ENCODE peak calls at places on chromosomes 12 and 14, in eight cellular contexts. B, S, V, H, Y, A, F and L are unnamed samples.

GRCh38 chr14:94936411-94936892 is 166.5 kb upstream of the GSC start:
- DNase-seq in B (peak; percentile 78), V (peak; percentile 89), Y (peak; percentile 56), S (peak; percentile 99), H (peak; percentile 53), F (no peak), A (peak; percentile 6), L (peak; percentile 49)

GRCh38 chr14:68598621-68599447 is 194.0 kb downstream of the ZFP36L1 start:
- DNase-seq in B (peak; percentile 71), V (peak; percentile 38), Y (peak; percentile 72), H (no peak), A (no peak), S (peak; percentile 81), F (peak; percentile 97), L (peak; percentile 66)

GRCh38 chr12:45731376-45731775 is 1.9 kb downstream of the ARID2 start:
- DNase-seq in Y (no peak), H (no peak), S (no peak), V (no peak), F (no peak), B (no peak), A (peak; percentile 66), L (no peak)

GRCh38 chr14:31326111-31326510 is 94.2 kb downstream of the HEATR5A start:
- DNase-seq in S (no peak), H (no peak), A (no peak), Y (no peak), V (no peak), F (peak; percentile 39), B (no peak), L (no peak)

GRCh38 chr12:49794811-49795653 is 33.2 kb downstream of the NCKAP5L start:
- DNase-seq in H (no peak), Y (no peak), S (no peak), A (no peak), F (no peak), V (no peak), B (peak; percentile 51), L (no peak)

GRCh38 chr14:77372304-77372841 is 4.5 kb downstream of the TMED8 start:
- DNase-seq in H (no peak), S (no peak), V (peak; percentile 7), A (no peak), F (peak; percentile 88), Y (no peak), B (no peak), L (no peak)

GRCh38 chr12:83224012-83224411 is 537.3 kb downstream of the TMTC2 start:
- DNase-seq in V (no peak), F (no peak), Y (no peak), S (no peak), A (peak; percentile 4), H (no peak), B (no peak), L (no peak)

GRCh38 chr12:65918057-65918456 is 93.8 kb downstream of the HMGA2 start:
- DNase-seq in A (no peak), F (no peak), V (no peak), B (no peak), Y (no peak), H (no peak), S (no peak), L (no peak)

GRCh38 chr12:57521475-57522018 is 1.1 kb upstream of the MBD6 start:
- DNase-seq in S (peak; percentile 28), V (peak; percentile 59), B (peak; percentile 69), A (peak; percentile 65), F (peak; percentile 61), H (no peak), Y (peak; percentile 70), L (peak; percentile 58)

GRCh38 chr12:52496590-52497071 is 3.6 kb upstream of the KRT6A start:
- DNase-seq in B (no peak), H (no peak), F (peak; percentile 40), V (no peak), S (no peak), Y (no peak), A (peak; percentile 55), L (no peak)

GRCh38 chr12:570237-570925 is 92.9 kb downstream of the NINJ2 start:
- DNase-seq in V (peak; percentile 36), B (peak; percentile 92), A (peak; percentile 86), Y (peak; percentile 84), F (peak; percentile 82), S (peak; percentile 61), H (no peak), L (peak; percentile 85)

GRCh38 chr12:90023207-90023870 is 314.7 kb upstream of the ATP2B1 start:
- DNase-seq in Y (no peak), F (no peak), H (no peak), V (no peak), A (no peak), S (no peak), B (no peak), L (no peak)

GRCh38 chr14:104373055-104373854 is 206.3 kb upstream of the C14orf180 start:
- DNase-seq in V (no peak), A (no peak), B (peak; percentile 17), S (no peak), Y (no peak), F (no peak), H (no peak), L (no peak)

GRCh38 chr12:91910871-91911388 is 234.7 kb downstream of the BTG1 start:
- DNase-seq in V (no peak), H (no peak), A (peak; percentile 3), S (no peak), B (no peak), F (no peak), Y (no peak), L (no peak)

GRCh38 chr12:106590601-106591000 is 7.8 kb downstream of the RFX4 start:
- DNase-seq in F (no peak), A (no peak), Y (no peak), H (no peak), S (no peak), V (no peak), B (no peak), L (no peak)

GRCh38 chr12:75482636-75483035 is 2.1 kb downstream of the GLIPR1 start:
- DNase-seq in Y (no peak), V (no peak), A (no peak), S (no peak), H (no peak), B (no peak), F (no peak), L (no peak)

GRCh38 chr12:75481013-75481705 is 604 bp downstream of the GLIPR1 start:
- DNase-seq in V (no peak), B (no peak), F (no peak), Y (no peak), A (no peak), H (no peak), S (no peak), L (no peak)

GRCh38 chr12:75481774-75482173 is 1.2 kb downstream of the GLIPR1 start:
- DNase-seq in F (peak; percentile 79), S (no peak), B (no peak), Y (no peak), V (no peak), A (no peak), H (no peak), L (peak; percentile 13)

GRCh38 chr12:75480469-75480949 is at the start of gene GLIPR1:
- DNase-seq in H (no peak), S (peak; percentile 75), V (peak; percentile 91), F (peak; percentile 99), Y (peak; percentile 58), A (no peak), B (peak; percentile 82), L (peak; percentile 68)

DNA sequence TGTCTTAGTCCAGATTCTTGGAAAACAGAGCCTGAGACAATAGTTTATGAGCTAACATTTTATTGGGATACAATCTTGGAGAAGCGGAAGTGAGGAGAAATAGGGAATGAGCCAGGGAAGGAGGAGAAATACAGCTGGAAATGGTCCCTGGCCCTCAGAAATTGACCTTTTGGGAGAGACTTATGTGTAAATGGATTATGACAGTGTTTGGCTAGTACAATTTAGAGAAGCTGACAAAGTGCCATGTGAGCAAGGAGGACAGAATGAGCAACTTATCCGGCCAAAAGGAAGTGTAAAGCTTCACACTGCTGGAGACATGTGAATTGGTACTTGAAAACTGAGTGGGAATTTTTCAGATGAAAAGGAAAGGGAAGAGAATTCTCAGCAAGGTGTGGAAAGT is 2.9 kb downstream of the GLIPR1 start:
- DNase-seq in V (no peak), B (no peak), A (no peak), Y (no peak), H (no peak), F (no peak), S (no peak), L (no peak)
- H3K4me3 ChIP-seq in V (no peak overlapping the region), B (peak overlapping the region; percentile 62), A (no peak overlapping the region), Y (no peak overlapping the region), H (peak overlapping the region; percentile 64), F (peak overlapping the region; percentile 11), S (no peak overlapping the region), L (no peak overlapping the region)

DNA sequence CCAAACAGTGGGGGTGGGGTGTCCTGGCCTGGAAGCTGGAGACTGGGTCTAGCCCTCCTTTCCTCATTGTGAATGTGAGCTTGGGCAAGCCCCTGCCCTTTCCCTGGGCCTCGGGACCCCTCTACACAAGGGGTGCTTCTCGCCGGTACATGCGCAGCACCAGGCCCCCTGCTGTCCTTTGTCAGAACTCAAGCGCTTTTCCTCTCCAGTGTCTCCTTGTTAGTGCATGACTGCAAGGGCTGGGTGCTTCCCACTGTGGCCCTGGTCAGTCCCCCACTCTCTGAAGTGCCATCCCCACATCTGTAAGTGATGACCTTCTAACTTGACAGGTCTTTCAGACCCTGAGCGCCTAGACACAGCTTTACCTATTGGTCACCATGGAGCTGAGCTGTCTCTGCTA is 44.2 kb downstream of the DEGS2 start:
- DNase-seq in A (no peak), B (peak; percentile 23), V (no peak), F (no peak), Y (no peak), S (no peak), H (no peak), L (no peak)
- TF ChIP-seq CTCF in A (no peak), B (no peak), V (no peak), F (no peak), Y (no peak), S (no peak), H (no peak), L (no peak)

GRCh38 chr14:64940336-64940910 is 2.1 kb downstream of the GPX2 start:
- DNase-seq in V (no peak), F (no peak), B (no peak), A (no peak), Y (no peak), H (no peak), S (no peak), L (no peak)
- H3K4me3 ChIP-seq in V (no peak overlapping the region), F (no peak overlapping the region), B (no peak overlapping the region), A (no peak overlapping the region), Y (no peak overlapping the region), H (no peak overlapping the region), S (no peak overlapping the region), L (peak overlapping the region; percentile 36)

DNA sequence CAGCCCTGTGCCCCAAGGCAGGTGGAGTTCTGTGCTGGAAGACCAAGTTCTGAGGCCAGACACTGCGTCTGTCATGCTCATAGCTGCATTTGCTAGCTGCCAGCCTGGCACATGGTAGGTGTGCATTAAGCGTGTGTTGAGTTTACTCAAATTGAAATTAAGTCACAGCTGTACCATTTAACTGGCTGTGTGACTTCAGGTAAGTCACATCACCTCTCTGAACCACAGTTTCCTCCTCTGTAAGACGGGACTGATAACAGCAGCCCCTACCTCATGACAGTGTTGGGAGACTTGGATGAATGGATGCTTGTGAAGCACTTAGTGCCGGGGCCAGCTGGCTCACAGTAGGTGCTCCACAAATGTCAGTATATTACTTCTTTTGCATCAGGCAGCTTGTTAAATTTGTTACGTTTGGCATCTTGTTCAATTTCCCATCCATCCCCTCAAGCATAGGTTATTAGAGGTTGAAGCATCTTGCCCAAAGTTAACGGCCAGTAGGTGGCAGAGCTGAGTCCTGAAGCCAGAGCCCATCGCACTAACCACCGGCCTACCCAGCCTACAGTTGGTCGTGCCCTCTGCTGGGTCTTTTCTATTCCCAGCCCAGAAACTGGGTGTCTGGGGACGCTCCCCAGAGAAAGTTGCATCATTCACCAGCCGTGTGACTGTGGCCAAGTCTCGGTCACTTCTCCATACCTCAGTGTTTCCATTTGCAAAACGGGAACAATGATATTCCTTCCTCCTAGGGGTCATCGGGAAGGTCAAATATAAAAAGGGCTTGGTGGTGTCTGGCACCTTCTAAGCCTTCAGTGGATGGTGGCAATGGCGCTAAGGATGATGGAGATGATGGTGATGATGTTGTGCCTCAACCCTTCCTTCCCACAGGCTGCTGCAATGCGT is 4.5 kb downstream of the DAO start:
- DNase-seq in S (no peak), B (peak; percentile 66), H (no peak), Y (peak; percentile 61), F (no peak), A (peak; percentile 82), V (peak; percentile 24), L (peak; percentile 67)
- TF ChIP-seq CTCF in S (peak; percentile 74), B (peak; percentile 44), H (peak; percentile 40), Y (peak; percentile 3), F (peak; percentile 36), A (peak; percentile 83), V (no peak), L (peak; percentile 56)